ENCODE peak calls at places on chromosomes 4 and X, in ten cellular contexts. Q is stomach, M is body of pancreas, T is tibial nerve, Y is H54, J is A549, N is K562, K is GM12878, V is heart left ventricle, L is Peyer's patch. U is an unnamed sample.

GRCh38 chr4:155734065-155734464 is 24.8 kb upstream of the GUCY1B1 start:
- DNase-seq in Q (no peak), M (no peak), T (no peak), Y (no peak), J (no peak), N (no peak), K (no peak), V (peak), L (no peak), U (no peak)

GRCh38 chr4:78155616-78156105 is 98.5 kb downstream of the FRAS1 start:
- DNase-seq in Q (no peak), M (no peak), T (no peak), Y (no peak), J (no peak), N (no peak), K (no peak), V (no peak), L (no peak), U (no peak)

GRCh38 chr4:89296399-89296798 is 11.2 kb downstream of the GPRIN3 start:
- DNase-seq in Q (no peak), M (no peak), T (no peak), Y (no peak), J (no peak), N (no peak), K (no peak), V (no peak), L (no peak), U (no peak)

GRCh38 chr4:184648220-184649025 is 824 bp downstream of the CASP3 start:
- DNase-seq in Q (peak), M (peak), T (peak), Y (no peak), J (peak), N (no peak), K (no peak), V (peak), L (peak), U (peak)

GRCh38 chrX:39527045-39527444 is 570.7 kb downstream of the BCOR start:
- DNase-seq in Q (no peak), M (no peak), T (no peak), Y (no peak), J (no peak), N (peak), K (no peak), V (no peak), L (no peak), U (peak)

GRCh38 chr4:7416745-7417432 is 17.8 kb downstream of the PSAPL1 start:
- DNase-seq in Q (peak), M (peak), T (no peak), Y (no peak), J (no peak), N (no peak), K (no peak), V (no peak), L (peak), U (no peak)

GRCh38 chr4:73914071-73914470 is 44.9 kb downstream of the CXCL1 start:
- DNase-seq in Q (no peak), M (no peak), T (no peak), Y (no peak), J (no peak), N (no peak), K (no peak), V (no peak), L (no peak), U (no peak)

GRCh38 chr4:115484479-115484878 is 371.1 kb upstream of the NDST4 start:
- DNase-seq in Q (no peak), M (no peak), T (no peak), Y (no peak), J (no peak), N (no peak), K (no peak), V (no peak), L (no peak), U (no peak)

GRCh38 chr4:40576651-40577480 is 52.8 kb downstream of the RBM47 start:
- DNase-seq in Q (peak), M (peak), T (peak), Y (peak), J (peak), N (no peak), K (peak), V (peak), L (peak), U (peak)

GRCh38 chrX:38275615-38276014 is 51.7 kb downstream of the RPGR start:
- DNase-seq in Q (no peak), M (no peak), T (no peak), Y (no peak), J (peak), N (no peak), K (peak), V (no peak), L (no peak), U (peak)

GRCh38 chr4:41061482-41062185 is 152.7 kb downstream of the APBB2 start:
- DNase-seq in Q (no peak), M (no peak), T (no peak), Y (no peak), J (no peak), N (no peak), K (no peak), V (no peak), L (no peak), U (no peak)

GRCh38 chr4:94843222-94843621 is 85.5 kb downstream of the BMPR1B start:
- DNase-seq in Q (no peak), M (no peak), T (no peak), Y (no peak), J (no peak), N (no peak), K (no peak), V (no peak), L (no peak), U (no peak)

GRCh38 chr4:32745351-32745750 is 2025.2 kb downstream of the PCDH7 start:
- DNase-seq in Q (no peak), M (no peak), T (no peak), Y (no peak), J (no peak), N (no peak), K (no peak), V (no peak), L (no peak), U (no peak)

GRCh38 chr4:142372570-142373300 is 473.4 kb downstream of the INPP4B start:
- DNase-seq in Q (no peak), M (no peak), T (no peak), Y (no peak), J (no peak), N (no peak), K (no peak), V (no peak), L (no peak), U (no peak)

GRCh38 chr4:121823505-121824170 is at the start of gene CCNA2:
- DNase-seq in Q (peak), M (peak), T (peak), Y (peak), J (peak), N (peak), K (peak), V (peak), L (peak), U (peak)

GRCh38 chr4:183770900-183771299 is 111.8 kb downstream of the TRAPPC11 start:
- DNase-seq in Q (no peak), M (no peak), T (no peak), Y (no peak), J (no peak), N (no peak), K (no peak), V (no peak), L (no peak), U (no peak)

GRCh38 chr4:9944431-9945425 is 76.6 kb downstream of the SLC2A9 start:
- DNase-seq in Q (no peak), M (no peak), T (no peak), Y (no peak), J (no peak), N (no peak), K (no peak), V (no peak), L (peak), U (no peak)

GRCh38 chr4:61200195-61200990 is at the start of gene ADGRL3:
- DNase-seq in Q (no peak), M (no peak), T (no peak), Y (no peak), J (no peak), N (no peak), K (no peak), V (peak), L (peak), U (no peak)

GRCh38 chrX:102858826-102859627 is 78.0 kb upstream of the RAB40AL start:
- DNase-seq in Q (no peak), M (no peak), T (no peak), Y (no peak), J (no peak), N (no peak), K (no peak), V (no peak), L (no peak), U (peak)

GRCh38 chr4:3324093-3324815 is 31.4 kb downstream of the RGS12 start:
- DNase-seq in Q (peak), M (no peak), T (no peak), Y (no peak), J (no peak), N (no peak), K (no peak), V (peak), L (no peak), U (no peak)

GRCh38 chr4:131644619-131645018 is 1504.5 kb upstream of the PCDH10 start:
- DNase-seq in Q (no peak), M (no peak), T (no peak), Y (no peak), J (no peak), N (no peak), K (no peak), V (no peak), L (no peak), U (no peak)

GRCh38 chr4:76388160-76388908 is 32.6 kb downstream of the CCDC158 start:
- DNase-seq in Q (no peak), M (no peak), T (no peak), Y (no peak), J (no peak), N (no peak), K (no peak), V (no peak), L (no peak), U (no peak)

GRCh38 chr4:110245567-110245966 is 47.2 kb upstream of the ELOVL6 start:
- DNase-seq in Q (no peak), M (no peak), T (no peak), Y (no peak), J (no peak), N (no peak), K (no peak), V (no peak), L (no peak), U (no peak)

GRCh38 chrX:100647739-100648138 is 3.7 kb downstream of the SRPX2 start:
- DNase-seq in Q (no peak), M (no peak), T (no peak), Y (no peak), J (no peak), N (no peak), K (no peak), V (no peak), L (no peak), U (no peak)

GRCh38 chr4:71814433-71814832 is 30.6 kb upstream of the GC start:
- DNase-seq in Q (no peak), M (no peak), T (no peak), Y (no peak), J (no peak), N (no peak), K (no peak), V (no peak), L (no peak), U (peak)

GRCh38 chr4:112282860-112283667 is 2.6 kb downstream of the TIFA start:
- DNase-seq in Q (no peak), M (no peak), T (no peak), Y (no peak), J (no peak), N (no peak), K (no peak), V (no peak), L (no peak), U (no peak)

DNA sequence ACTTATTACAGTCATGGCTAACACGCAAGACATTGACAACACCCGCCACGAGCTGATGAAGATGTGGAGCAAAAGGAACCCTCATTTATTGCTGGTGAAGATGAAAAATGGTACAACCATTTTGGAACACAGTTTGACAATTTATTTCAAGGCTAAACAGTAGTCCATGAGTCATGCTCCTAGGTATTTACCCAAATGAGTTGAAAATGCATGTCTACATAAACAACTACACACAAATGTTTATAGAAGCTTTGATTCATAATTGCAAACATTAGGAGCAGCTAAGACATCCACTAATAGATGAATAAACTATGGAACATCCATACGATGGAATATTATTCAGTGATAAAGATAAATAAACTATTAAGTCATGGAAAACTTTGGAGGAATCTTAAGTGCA is 580.1 kb downstream of the RAPGEF2 start:
- DNase-seq in Q (no peak), M (no peak), T (no peak), Y (no peak), J (no peak), N (no peak), K (no peak), V (no peak), L (no peak), U (no peak)
- TF ChIP-seq POLR2A in Q (no peak), M (no peak), T (no peak), Y (no peak), J (no peak), N (no peak), K (no peak), V (no peak), L (no peak), U (no peak)

GRCh38 chr4:102868153-102868781 is 525 bp upstream of the CISD2 start:
- DNase-seq in Q (no peak), M (peak), T (peak), Y (no peak), J (no peak), N (no peak), K (no peak), V (peak), L (peak), U (no peak)
- TF ChIP-seq POLR2A in Q (no peak), M (no peak), T (no peak), Y (no peak), J (no peak), N (peak), K (no peak), V (no peak), L (no peak), U (no peak)

GRCh38 chrX:65668362-65669310 is 1.2 kb downstream of the MSN start:
- DNase-seq in Q (peak), M (no peak), T (peak), Y (peak), J (peak), N (peak), K (peak), V (peak), L (peak), U (peak)
- TF ChIP-seq POLR2A in Q (no peak), M (no peak), T (peak), Y (peak), J (no peak), N (peak), K (peak), V (peak), L (no peak), U (no peak)

GRCh38 chr4:1869530-1870327 is 1.5 kb upstream of the NSD2 start:
- DNase-seq in Q (no peak), M (no peak), T (no peak), Y (no peak), J (no peak), N (no peak), K (no peak), V (no peak), L (no peak), U (no peak)

GRCh38 chr4:1868912-1869311 is 2.3 kb upstream of the NSD2 start:
- DNase-seq in Q (no peak), M (no peak), T (no peak), Y (no peak), J (no peak), N (no peak), K (no peak), V (no peak), L (no peak), U (no peak)

GRCh38 chr4:1871471-1872021 is 353 bp downstream of the NSD2 start:
- DNase-seq in Q (no peak), M (no peak), T (no peak), Y (no peak), J (no peak), N (no peak), K (no peak), V (no peak), L (no peak), U (peak)

GRCh38 chr4:1870328-1870577 is 940 bp upstream of the NSD2 start:
- DNase-seq in Q (peak), M (peak), T (peak), Y (peak), J (peak), N (no peak), K (no peak), V (peak), L (peak), U (peak)

GRCh38 chr4:1870578-1871443 is at the start of gene NSD2:
- DNase-seq in Q (peak), M (peak), T (peak), Y (peak), J (peak), N (peak), K (no peak), V (peak), L (peak), U (peak)
- TF ChIP-seq POLR2A in Q (no peak), M (peak), T (peak), Y (peak), J (peak), N (peak), K (peak), V (peak), L (peak), U (peak)

DNA sequence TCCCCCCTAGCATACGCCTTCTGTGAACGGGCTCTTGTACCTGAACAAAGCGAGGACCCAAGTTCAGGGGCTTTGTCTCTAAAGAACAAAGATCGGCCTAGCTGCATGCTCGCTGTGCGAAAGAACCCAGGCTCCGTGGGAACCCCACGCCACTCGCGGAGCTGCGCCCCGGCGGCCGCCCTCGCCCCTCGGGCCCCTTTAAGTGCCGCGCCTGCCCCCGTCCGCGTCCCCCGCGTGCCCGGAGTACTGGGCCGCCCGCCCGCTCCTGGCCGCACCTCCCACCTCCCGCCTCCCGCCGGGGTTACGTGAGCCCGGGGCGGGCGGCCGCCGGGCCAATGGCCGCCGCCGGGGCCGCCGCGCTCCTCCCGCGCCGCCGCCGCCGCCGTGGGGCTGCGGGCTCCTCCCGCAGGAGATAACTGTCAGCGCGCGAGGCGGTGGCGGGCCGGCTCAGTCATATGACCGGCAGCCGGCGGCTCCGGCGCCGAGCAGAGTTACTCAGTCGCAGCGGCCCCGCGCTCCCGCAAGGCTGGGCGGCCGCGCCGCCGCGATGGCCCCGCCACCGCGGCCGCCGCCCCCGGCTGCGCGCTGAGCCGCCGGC is at the start of gene FNIP2:
- DNase-seq in Q (peak), M (peak), T (peak), Y (peak), J (peak), N (peak), K (no peak), V (peak), L (peak), U (peak)
- TF ChIP-seq POLR2A in Q (no peak), M (peak), T (peak), Y (peak), J (peak), N (peak), K (peak), V (peak), L (peak), U (no peak)

GRCh38 chr4:139314047-139314800 is 11.9 kb upstream of the NDUFC1 start:
- DNase-seq in Q (no peak), M (no peak), T (no peak), Y (no peak), J (no peak), N (no peak), K (no peak), V (no peak), L (no peak), U (no peak)
- TF ChIP-seq POLR2A in Q (no peak), M (no peak), T (no peak), Y (no peak), J (no peak), N (no peak), K (no peak), V (no peak), L (no peak), U (no peak)

DNA sequence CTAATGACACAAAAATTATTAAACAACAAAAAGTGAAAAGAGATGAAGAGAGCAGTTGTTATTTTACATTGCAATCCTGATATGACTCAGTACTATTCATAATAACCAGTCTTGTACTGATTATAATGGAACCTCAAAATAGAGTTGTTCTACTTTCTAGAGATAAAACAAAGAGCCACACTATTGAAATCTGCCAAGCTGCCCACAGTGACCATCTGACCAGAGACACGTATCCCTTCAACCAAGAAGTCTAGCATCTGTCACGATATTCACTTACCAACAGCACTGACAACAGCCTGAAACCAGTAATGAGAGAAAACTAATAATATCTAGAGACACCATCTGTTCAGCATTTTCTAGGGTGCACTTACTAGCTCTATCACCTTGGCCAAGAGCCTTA is 466.7 kb downstream of the NKX6-1 start:
- DNase-seq in Q (no peak), M (no peak), T (no peak), Y (no peak), J (no peak), N (no peak), K (peak), V (no peak), L (no peak), U (no peak)
- TF ChIP-seq POLR2A in Q (no peak), M (no peak), T (no peak), Y (no peak), J (no peak), N (no peak), K (no peak), V (no peak), L (no peak), U (no peak)

GRCh38 chrX:3712080-3712869 is 1.2 kb downstream of the PRKX start:
- DNase-seq in Q (no peak), M (peak), T (peak), Y (no peak), J (no peak), N (peak), K (no peak), V (no peak), L (peak), U (peak)

GRCh38 chrX:3712870-3713224 is 602 bp downstream of the PRKX start:
- DNase-seq in Q (no peak), M (peak), T (no peak), Y (no peak), J (no peak), N (no peak), K (no peak), V (peak), L (peak), U (no peak)

GRCh38 chrX:3711331-3711917 is 2.0 kb downstream of the PRKX start:
- DNase-seq in Q (no peak), M (no peak), T (no peak), Y (no peak), J (no peak), N (peak), K (peak), V (peak), L (peak), U (no peak)

GRCh38 chrX:3713937-3714434 is 537 bp upstream of the PRKX start:
- DNase-seq in Q (no peak), M (peak), T (no peak), Y (no peak), J (no peak), N (no peak), K (no peak), V (no peak), L (peak), U (no peak)

GRCh38 chrX:3713225-3713936 is at the start of gene PRKX:
- DNase-seq in Q (peak), M (peak), T (no peak), Y (peak), J (peak), N (peak), K (peak), V (peak), L (peak), U (peak)
- TF ChIP-seq POLR2A in Q (no peak), M (peak), T (no peak), Y (no peak), J (peak), N (peak), K (peak), V (no peak), L (no peak), U (peak)

DNA sequence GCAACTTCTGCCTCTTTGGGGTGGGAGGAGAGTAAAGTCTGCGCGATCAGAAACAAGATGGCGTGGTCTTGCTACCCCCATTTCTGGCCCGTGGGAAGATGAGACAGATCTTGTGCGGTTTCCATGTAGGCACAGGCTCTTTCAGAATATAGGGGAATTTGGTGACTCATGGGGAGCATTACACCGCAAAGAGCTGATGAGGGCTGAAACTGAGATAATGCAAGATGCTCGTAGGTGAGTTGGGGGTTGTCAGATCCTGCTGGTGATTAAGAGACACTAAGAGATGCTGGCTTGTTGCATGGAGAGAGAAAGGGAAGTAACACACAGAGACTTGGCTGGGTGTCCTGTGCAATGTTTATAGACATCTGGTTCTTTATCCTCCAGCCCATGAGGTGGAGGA is 1.5 kb downstream of the EVC start:
- DNase-seq in Q (no peak), M (no peak), T (no peak), Y (peak), J (no peak), N (no peak), K (peak), V (no peak), L (no peak), U (no peak)
- TF ChIP-seq POLR2A in Q (no peak), M (no peak), T (no peak), Y (no peak), J (no peak), N (no peak), K (no peak), V (no peak), L (no peak), U (no peak)

GRCh38 chr4:186192068-186192751 is 843 bp downstream of the CYP4V2 start:
- DNase-seq in Q (peak), M (peak), T (peak), Y (peak), J (peak), N (no peak), K (no peak), V (peak), L (peak), U (peak)
- TF ChIP-seq POLR2A in Q (no peak), M (peak), T (no peak), Y (no peak), J (no peak), N (no peak), K (no peak), V (no peak), L (peak), U (no peak)

U was measured in NB4.